ENCODE peak calls at places on chromosomes 16 and 17, in ten cellular contexts. O, A, V, W, L, D, H, I, U and F are unnamed samples.

GRCh38 chr17:77512062-77512946 is 371.5 kb downstream of the SEC14L1 start:
- DNase-seq in O (no peak), U (no peak), D (no peak), A (no peak), I (no peak), L (no peak), V (no peak), H (no peak), W (no peak), F (no peak)

GRCh38 chr17:58308173-58308984 is 20.2 kb downstream of the TSPOAP1 start:
- DNase-seq in H (no peak), W (peak; percentile 60), O (no peak), D (no peak), V (no peak), I (no peak), U (no peak), A (no peak), L (peak; percentile 75), F (no peak)

GRCh38 chr16:17927015-17927414 is 409.5 kb downstream of the NPIPA8 start:
- DNase-seq in O (no peak), U (no peak), L (no peak), H (no peak), D (no peak), V (no peak), W (no peak), A (no peak), I (no peak), F (no peak)

GRCh38 chr17:36463916-36464764 is 22.3 kb upstream of the ZNHIT3 start:
- DNase-seq in D (peak; percentile 25), H (peak; percentile 23), A (peak; percentile 57), U (peak; percentile 83), O (peak; percentile 40), W (no peak), I (peak; percentile 44), V (peak; percentile 94), L (peak; percentile 94), F (no peak)

GRCh38 chr16:76668207-76668725 is 391.1 kb downstream of the CNTNAP4 start:
- DNase-seq in W (no peak), V (peak; percentile 14), U (no peak), D (no peak), L (peak; percentile 19), I (no peak), O (no peak), A (no peak), H (no peak), F (no peak)

GRCh38 chr17:82598256-82599011 is 49.8 kb downstream of the WDR45B start:
- DNase-seq in A (no peak), H (no peak), U (no peak), V (no peak), O (no peak), W (no peak), D (no peak), L (no peak), I (no peak), F (no peak)

GRCh38 chr17:28865946-28866752 is 11.3 kb downstream of the ERAL1 start:
- DNase-seq in O (no peak), D (no peak), H (no peak), A (no peak), U (no peak), I (no peak), W (no peak), V (no peak), L (no peak), F (no peak)

GRCh38 chr17:77373298-77374169 is 232.8 kb downstream of the SEC14L1 start:
- DNase-seq in D (peak; percentile 49), L (peak; percentile 51), V (peak; percentile 53), W (peak; percentile 84), U (no peak), H (peak; percentile 41), O (peak; percentile 50), A (no peak), I (no peak), F (no peak)

GRCh38 chr16:89404561-89404960 is 85.8 kb downstream of the ANKRD11 start:
- DNase-seq in V (no peak), L (no peak), O (peak; percentile 49), A (no peak), H (no peak), U (no peak), D (no peak), I (no peak), W (no peak), F (no peak)

GRCh38 chr17:78798695-78799559 is 16.9 kb upstream of the CYTH1 start:
- DNase-seq in H (no peak), U (peak; percentile 24), O (no peak), I (no peak), V (no peak), A (no peak), D (peak; percentile 43), L (no peak), W (no peak), F (no peak)

GRCh38 chr17:63843387-63844292 is 1.2 kb upstream of the SMARCD2 start:
- DNase-seq in W (peak; percentile 88), I (no peak), U (peak; percentile 56), V (no peak), O (peak; percentile 53), H (peak; percentile 18), D (no peak), A (no peak), L (no peak), F (no peak)